ENCODE peak calls at places on chromosomes 16 and 17, in six cellular contexts. X is bronchial epithelial cell; Y is head of caudate nucleus; M is A172; Z is islet precursor cell; L is CD4-positive, alpha-beta T cell. D is an unnamed sample.

GRCh38 chr17:39722965-39723848 is 7.1 kb downstream of the MIEN1 start:
- DNase-seq in L (no peak), Z (no peak), M (no peak), Y (no peak), X (no peak), D (no peak)

GRCh38 chr16:3664187-3664896 is 9.9 kb downstream of the DNASE1 start:
- DNase-seq in X (no peak), Z (no peak), M (no peak), L (no peak), Y (no peak), D (no peak)

GRCh38 chr16:81652798-81653505 is 126.1 kb upstream of the PLCG2 start:
- DNase-seq in M (no peak), X (no peak), L (no peak), Z (no peak), Y (no peak), D (peak; percentile 94)

GRCh38 chr17:732788-733720 is 658 bp downstream of the TLCD3A start:
- DNase-seq in L (peak; percentile 8), M (peak; percentile 45), X (peak; percentile 58), Z (peak; percentile 74), Y (peak; percentile 30), D (peak; percentile 20)

GRCh38 chr16:8868272-8869211 is at the start of gene CARHSP1:
- DNase-seq in M (peak; percentile 83), Y (peak; percentile 78), X (peak; percentile 75), L (peak; percentile 72), Z (peak; percentile 97), D (peak; percentile 98)

GRCh38 chr17:45302649-45303173 is 14.1 kb downstream of the MAP3K14 start:
- DNase-seq in M (peak; percentile 93), Y (no peak), X (no peak), L (no peak), Z (no peak), D (no peak)

GRCh38 chr17:42751628-42752027 is 6.8 kb upstream of the EZH1 start:
- DNase-seq in L (no peak), Z (no peak), Y (no peak), X (no peak), M (no peak), D (no peak)

GRCh38 chr17:49494399-49494798 is 694 bp upstream of the NGFR start:
- DNase-seq in Y (no peak), X (no peak), L (no peak), M (no peak), Z (no peak), D (no peak)

GRCh38 chr17:44004077-44004760 is at the start of gene NAGS:
- DNase-seq in L (no peak), Z (no peak), X (peak; percentile 39), M (no peak), Y (no peak), D (no peak)

GRCh38 chr17:39677072-39677471 is 8.8 kb downstream of the PNMT start:
- DNase-seq in Y (no peak), L (no peak), Z (no peak), X (no peak), M (no peak), D (no peak)

GRCh38 chr17:80313160-80313829 is 52.6 kb downstream of the RNF213 start:
- DNase-seq in M (no peak), L (no peak), Y (no peak), Z (no peak), X (no peak), D (no peak)

GRCh38 chr16:20750558-20750957 is 8.9 kb upstream of the THUMPD1 start:
- DNase-seq in L (no peak), Z (no peak), M (no peak), X (no peak), Y (no peak), D (no peak)

GRCh38 chr17:63609820-63610573 is 9.3 kb downstream of the TACO1 start:
- DNase-seq in Z (no peak), M (no peak), L (peak; percentile 35), X (no peak), Y (no peak), D (no peak)

GRCh38 chr17:82838386-82839063 is 1.3 kb downstream of the ZNF750 start:
- DNase-seq in L (no peak), X (peak; percentile 69), M (no peak), Z (no peak), Y (no peak), D (no peak)

GRCh38 chr16:88413231-88413630 is 30.5 kb downstream of the ZNF469 start:
- DNase-seq in X (no peak), M (no peak), Y (no peak), Z (no peak), L (no peak), D (no peak)

GRCh38 chr17:48546924-48547838 is 2.3 kb upstream of the HOXB2 start:
- DNase-seq in Z (peak; percentile 73), Y (no peak), M (no peak), X (no peak), L (no peak), D (no peak)

GRCh38 chr16:9597967-9598730 is 506.7 kb downstream of the HAPSTR1 start:
- DNase-seq in X (no peak), Z (no peak), M (no peak), Y (no peak), L (no peak), D (no peak)

GRCh38 chr17:42387663-42388380 is 420 bp downstream of the STAT3 start:
- DNase-seq in L (peak; percentile 29), M (peak; percentile 55), X (peak; percentile 69), Y (peak; percentile 22), Z (no peak), D (peak; percentile 42)

GRCh38 chr17:82238562-82239201 is 9.8 kb downstream of the SLC16A3 start:
- DNase-seq in L (peak; percentile 64), Y (peak; percentile 43), X (peak; percentile 89), M (peak; percentile 95), Z (no peak), D (no peak)

GRCh38 chr16:58197314-58198012 is 443 bp downstream of the CSNK2A2 start:
- DNase-seq in X (no peak), L (no peak), M (no peak), Y (no peak), Z (no peak), D (no peak)

GRCh38 chr17:61570118-61570517 is 20.9 kb downstream of the NACA2 start:
- DNase-seq in Y (no peak), M (no peak), L (no peak), X (peak; percentile 50), Z (no peak), D (no peak)

GRCh38 chr17:4327638-4328037 is 38.8 kb downstream of the UBE2G1 start:
- DNase-seq in Y (no peak), M (peak; percentile 90), L (no peak), Z (no peak), X (peak; percentile 95), D (no peak)

GRCh38 chr16:82938108-82938507 is 311.3 kb downstream of the CDH13 start:
- DNase-seq in L (no peak), Y (no peak), X (no peak), M (no peak), Z (no peak), D (no peak)

GRCh38 chr17:2779545-2779944 is 16.7 kb upstream of the RAP1GAP2 start:
- DNase-seq in Y (no peak), M (no peak), X (no peak), L (no peak), Z (no peak), D (no peak)

GRCh38 chr17:37836593-37836992 is 87.6 kb upstream of the TBC1D3K start:
- DNase-seq in L (no peak), M (no peak), Y (no peak), Z (no peak), X (no peak), D (no peak)

GRCh38 chr17:64009571-64010402 is 10.6 kb downstream of the ICAM2 start:
- DNase-seq in M (no peak), L (no peak), Y (no peak), Z (no peak), X (peak; percentile 70), D (no peak)

GRCh38 chr17:27244481-27245223 is 49.3 kb upstream of the WSB1 start:
- DNase-seq in M (peak; percentile 34), Y (no peak), L (no peak), Z (peak; percentile 54), X (peak; percentile 97), D (no peak)

GRCh38 chr16:69323428-69323827 is 7.0 kb downstream of the PDF start:
- DNase-seq in M (no peak), X (no peak), Y (no peak), L (no peak), Z (no peak), D (no peak)

GRCh38 chr16:14003119-14003570 is 68.0 kb upstream of the MRTFB start:
- DNase-seq in M (peak; percentile 38), Z (peak; percentile 96), X (peak; percentile 87), Y (peak; percentile 58), L (no peak), D (no peak)

GRCh38 chr17:74923538-74924249 is 379 bp upstream of the OTOP2 start:
- DNase-seq in L (peak; percentile 65), Z (peak; percentile 80), X (no peak), M (peak; percentile 26), Y (peak; percentile 67), D (no peak)

GRCh38 chr17:10775058-10775457 is 28.8 kb downstream of the TMEM238L start:
- DNase-seq in Y (no peak), Z (no peak), L (no peak), X (no peak), M (no peak), D (no peak)

GRCh38 chr17:39187152-39187830 is 10.2 kb downstream of the CACNB1 start:
- DNase-seq in Z (no peak), L (no peak), Y (no peak), M (peak; percentile 68), X (no peak), D (no peak)

GRCh38 chr17:56475121-56475520 is 118.4 kb upstream of the NOG start:
- DNase-seq in X (no peak), Z (no peak), M (no peak), L (no peak), Y (no peak), D (no peak)

GRCh38 chr17:59825533-59826316 is 67.0 kb downstream of the TUBD1 start:
- DNase-seq in L (no peak), M (peak; percentile 52), Z (no peak), Y (no peak), X (peak; percentile 58), D (no peak)